ENCODE peak calls at places on chromosomes 2 and 18, in seven cellular contexts. Y is stomach, H is A549, W is esophagus muscularis mucosa, P is K562, S is ovary, Q is transverse colon. J is an unnamed sample.

GRCh38 chr2:209459359-209459758 is 35.5 kb downstream of the MAP2 start:
- DNase-seq in Y (no peak), H (no peak), W (no peak), P (no peak), S (no peak), Q (no peak), J (no peak)

GRCh38 chr2:151043484-151043883 is 218.2 kb downstream of the RBM43 start:
- DNase-seq in Y (no peak), H (no peak), W (peak; percentile 31), P (no peak), S (no peak), Q (no peak), J (no peak)

GRCh38 chr2:2848621-2849443 is 517.8 kb upstream of the MYT1L start:
- DNase-seq in Y (no peak), H (no peak), W (no peak), P (no peak), S (no peak), Q (no peak), J (no peak)

GRCh38 chr2:183035298-183035953 is 2.8 kb downstream of the NCKAP1 start:
- DNase-seq in Y (no peak), H (peak; percentile 2), W (no peak), P (no peak), S (no peak), Q (no peak), J (no peak)

GRCh38 chr2:19850056-19850455 is 51.7 kb downstream of the TTC32 start:
- DNase-seq in Y (no peak), H (no peak), W (no peak), P (no peak), S (no peak), Q (no peak), J (no peak)

GRCh38 chr2:28340312-28341202 is 52.1 kb upstream of the FOSL2 start:
- DNase-seq in Y (peak; percentile 52), H (no peak), W (no peak), P (no peak), S (no peak), Q (no peak), J (no peak)

GRCh38 chr2:166521155-166521554 is 27.1 kb upstream of the SCN7A start:
- DNase-seq in Y (no peak), H (no peak), W (no peak), P (no peak), S (no peak), Q (no peak), J (no peak)

GRCh38 chr18:28823506-28824182 is 646.7 kb upstream of the CDH2 start:
- DNase-seq in Y (no peak), H (no peak), W (no peak), P (no peak), S (no peak), Q (no peak), J (no peak)

GRCh38 chr2:182649316-182649715 is 66.7 kb upstream of the DNAJC10 start:
- DNase-seq in Y (no peak), H (peak; percentile 57), W (no peak), P (no peak), S (no peak), Q (peak; percentile 9), J (no peak)

GRCh38 chr2:237324446-237325236 is 89.3 kb downstream of the COL6A3 start:
- DNase-seq in Y (no peak), H (no peak), W (no peak), P (no peak), S (no peak), Q (peak; percentile 41), J (no peak)
- TF ChIP-seq EP300 in Y (peak; percentile 62), H (no peak), W (no peak), P (no peak), S (no peak), Q (peak; percentile 41), J (no peak)

GRCh38 chr2:1440581-1440980 is 27.3 kb downstream of the TPO start:
- DNase-seq in Y (no peak), H (no peak), W (no peak), P (no peak), S (no peak), Q (no peak), J (no peak)

GRCh38 chr2:1437101-1437500 is 23.8 kb downstream of the TPO start:
- DNase-seq in Y (no peak), H (no peak), W (no peak), P (no peak), S (no peak), Q (no peak), J (no peak)

GRCh38 chr2:1436369-1436768 is 23.1 kb downstream of the TPO start:
- DNase-seq in Y (no peak), H (no peak), W (no peak), P (no peak), S (no peak), Q (no peak), J (no peak)

GRCh38 chr2:1432726-1433125 is 19.5 kb downstream of the TPO start:
- DNase-seq in Y (no peak), H (no peak), W (no peak), P (no peak), S (no peak), Q (no peak), J (no peak)

GRCh38 chr2:1437537-1437936 is 24.3 kb downstream of the TPO start:
- DNase-seq in Y (no peak), H (no peak), W (no peak), P (no peak), S (no peak), Q (no peak), J (no peak)
- H3K4me1 ChIP-seq in Y (no peaks in the 10 kb centered on the region), H (no peaks in the 10 kb centered on the region), W (no peaks in the 10 kb centered on the region), P (no peaks in the 10 kb centered on the region), S (no peaks in the 10 kb centered on the region), Q (no peaks in the 10 kb centered on the region), J (no peaks in the 10 kb centered on the region)

GRCh38 chr2:17821535-17822451 is 5.5 kb downstream of the MSGN1 start:
- DNase-seq in Y (no peak), H (no peak), W (no peak), P (no peak), S (no peak), Q (no peak), J (no peak)
- TF ChIP-seq EP300 in Y (no peak), H (no peak), W (no peak), P (no peak), S (no peak), Q (no peak), J (no peak)

GRCh38 chr2:101766871-101767739 is 69.6 kb downstream of the MAP4K4 start:
- DNase-seq in Y (no peak), H (peak; percentile 70), W (no peak), P (no peak), S (peak; percentile 29), Q (no peak), J (no peak)
- H3K4me1 ChIP-seq in Y (peaks cover 95% of the 10 kb centered on the region), H (peaks cover 87% of the 10 kb centered on the region), W (peaks cover 85% of the 10 kb centered on the region), P (peaks cover 5% of the 10 kb centered on the region), S (peaks cover 25% of the 10 kb centered on the region), Q (peaks cover 76% of the 10 kb centered on the region), J (peaks cover 79% of the 10 kb centered on the region)

DNA sequence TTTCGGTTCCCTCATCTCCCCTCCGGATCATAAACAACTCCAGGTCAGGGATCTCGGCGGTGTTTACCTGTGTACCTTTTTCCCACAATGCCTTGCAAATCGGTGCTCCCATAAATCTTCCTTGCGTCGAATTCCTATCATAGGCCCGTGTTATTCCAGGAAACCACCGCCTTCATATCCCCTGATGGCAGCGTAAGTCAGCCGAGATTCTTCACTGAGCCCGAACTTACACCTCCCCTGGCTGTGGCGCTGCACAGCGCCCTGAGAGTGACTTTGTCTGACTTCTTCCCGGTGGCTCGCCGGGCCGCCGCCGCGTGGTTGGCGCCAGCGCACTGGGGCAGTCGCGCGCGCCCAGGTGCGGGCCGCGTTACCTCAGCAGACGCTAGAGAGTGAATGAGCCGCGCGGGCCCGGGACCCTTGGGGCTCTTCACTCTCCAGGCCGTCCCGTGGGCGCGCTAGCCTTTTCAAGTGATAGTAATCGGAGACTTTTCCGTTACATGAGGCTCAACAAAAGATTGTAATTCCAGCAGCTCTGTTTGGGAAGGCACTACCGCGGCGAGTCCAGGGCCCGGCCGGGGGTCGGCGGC is 101.6 kb downstream of the SPTBN1 start:
- DNase-seq in Y (peak; percentile 75), H (peak; percentile 85), W (no peak), P (peak; percentile 64), S (peak; percentile 43), Q (peak; percentile 74), J (no peak)
- TF ChIP-seq EP300 in Y (no peak), H (no peak), W (no peak), P (no peak), S (no peak), Q (no peak), J (peak; percentile 61)

GRCh38 chr18:12062974-12063373 is 30.7 kb upstream of the ANKRD62 start:
- DNase-seq in Y (no peak), H (no peak), W (no peak), P (no peak), S (no peak), Q (no peak), J (no peak)
- H3K4me1 ChIP-seq in Y (no peaks in the 10 kb centered on the region), H (peaks cover 3% of the 10 kb centered on the region), W (no peaks in the 10 kb centered on the region), P (peaks cover 28% of the 10 kb centered on the region), S (no peaks in the 10 kb centered on the region), Q (no peaks in the 10 kb centered on the region), J (no peaks in the 10 kb centered on the region)

J was measured in tibial nerve.